ENCODE peak calls at places on chromosomes 16 and 17, in nine cellular contexts. One of them, this sample, is unnamed.
A peak's percentile ranks its signal among the peaks of the same experiment; 100 is the strongest.

GRCh38 chr17:65489413-65490170 is 71.9 kb downstream of the AXIN2 start:
- DNase-seq in epithelial cell of proximal tubule: no peak
- DNase-seq in HFFc6: no peak
- DNase-seq in GM12865: no peak
- DNase-seq in GM10248: no peak
- DNase-seq in ovary: no peak
- DNase-seq in sigmoid colon: peak; percentile 8
- DNase-seq in cardiac fibroblast: no peak
- DNase-seq in AG04449: no peak
- DNase-seq in this sample: no peak

GRCh38 chr16:78505544-78506371 is 406.3 kb downstream of the WWOX start:
- DNase-seq in epithelial cell of proximal tubule: peak; percentile 42
- DNase-seq in HFFc6: no peak
- DNase-seq in GM12865: no peak
- DNase-seq in GM10248: no peak
- DNase-seq in ovary: peak; percentile 82
- DNase-seq in sigmoid colon: peak; percentile 86
- DNase-seq in cardiac fibroblast: peak; percentile 1
- DNase-seq in AG04449: no peak
- DNase-seq in this sample: no peak

GRCh38 chr16:49376206-49376605 is 2.6 kb downstream of the C16orf78 start:
- DNase-seq in epithelial cell of proximal tubule: no peak
- DNase-seq in HFFc6: no peak
- DNase-seq in GM12865: no peak
- DNase-seq in GM10248: no peak
- DNase-seq in ovary: no peak
- DNase-seq in sigmoid colon: no peak
- DNase-seq in cardiac fibroblast: no peak
- DNase-seq in AG04449: no peak
- DNase-seq in this sample: no peak

GRCh38 chr17:48634446-48635208 is 8.5 kb upstream of the HOXB9 start:
- DNase-seq in epithelial cell of proximal tubule: no peak
- DNase-seq in HFFc6: no peak
- DNase-seq in GM12865: no peak
- DNase-seq in GM10248: no peak
- DNase-seq in ovary: no peak
- DNase-seq in sigmoid colon: peak; percentile 35
- DNase-seq in cardiac fibroblast: no peak
- DNase-seq in AG04449: no peak
- DNase-seq in this sample: no peak

GRCh38 chr16:649646-650045 is 481 bp downstream of the WDR90 start:
- DNase-seq in epithelial cell of proximal tubule: no peak
- DNase-seq in HFFc6: no peak
- DNase-seq in GM12865: peak; percentile 49
- DNase-seq in GM10248: no peak
- DNase-seq in ovary: no peak
- DNase-seq in sigmoid colon: no peak
- DNase-seq in cardiac fibroblast: no peak
- DNase-seq in AG04449: no peak
- DNase-seq in this sample: peak; percentile 45

GRCh38 chr17:81476097-81476496 is 36.5 kb downstream of the ACTG1 start:
- DNase-seq in epithelial cell of proximal tubule: no peak
- DNase-seq in HFFc6: no peak
- DNase-seq in GM12865: no peak
- DNase-seq in GM10248: no peak
- DNase-seq in ovary: no peak
- DNase-seq in sigmoid colon: no peak
- DNase-seq in cardiac fibroblast: no peak
- DNase-seq in AG04449: no peak
- DNase-seq in this sample: no peak

GRCh38 chr17:38735161-38735997 is 5.2 kb downstream of the CISD3 start:
- DNase-seq in epithelial cell of proximal tubule: no peak
- DNase-seq in HFFc6: no peak
- DNase-seq in GM12865: peak; percentile 61
- DNase-seq in GM10248: peak; percentile 87
- DNase-seq in ovary: peak; percentile 76
- DNase-seq in sigmoid colon: no peak
- DNase-seq in cardiac fibroblast: peak; percentile 46
- DNase-seq in AG04449: no peak
- DNase-seq in this sample: peak; percentile 90

GRCh38 chr17:9973689-9974459 is 68.8 kb upstream of the RCVRN start:
- DNase-seq in epithelial cell of proximal tubule: no peak
- DNase-seq in HFFc6: no peak
- DNase-seq in GM12865: no peak
- DNase-seq in GM10248: no peak
- DNase-seq in ovary: no peak
- DNase-seq in sigmoid colon: peak; percentile 58
- DNase-seq in cardiac fibroblast: no peak
- DNase-seq in AG04449: no peak
- DNase-seq in this sample: no peak

GRCh38 chr17:34715504-34715903 is 136.1 kb downstream of the TMEM132E start:
- DNase-seq in epithelial cell of proximal tubule: no peak
- DNase-seq in HFFc6: no peak
- DNase-seq in GM12865: no peak
- DNase-seq in GM10248: no peak
- DNase-seq in ovary: no peak
- DNase-seq in sigmoid colon: no peak
- DNase-seq in cardiac fibroblast: no peak
- DNase-seq in AG04449: no peak
- DNase-seq in this sample: no peak

GRCh38 chr17:49739662-49740271 is 24.2 kb downstream of the FAM117A start:
- DNase-seq in epithelial cell of proximal tubule: no peak
- DNase-seq in HFFc6: no peak
- DNase-seq in GM12865: peak; percentile 93
- DNase-seq in GM10248: peak; percentile 63
- DNase-seq in ovary: peak; percentile 86
- DNase-seq in sigmoid colon: peak; percentile 93
- DNase-seq in cardiac fibroblast: peak; percentile 59
- DNase-seq in AG04449: no peak
- DNase-seq in this sample: peak; percentile 64

GRCh38 chr16:70432304-70432799 is 6.5 kb downstream of the ST3GAL2 start:
- DNase-seq in epithelial cell of proximal tubule: no peak
- DNase-seq in HFFc6: no peak
- DNase-seq in GM12865: no peak
- DNase-seq in GM10248: no peak
- DNase-seq in ovary: no peak
- DNase-seq in sigmoid colon: no peak
- DNase-seq in cardiac fibroblast: no peak
- DNase-seq in AG04449: no peak
- DNase-seq in this sample: no peak

GRCh38 chr16:63422633-63423032 is 1386.4 kb upstream of the CDH8 start:
- DNase-seq in epithelial cell of proximal tubule: no peak
- DNase-seq in HFFc6: no peak
- DNase-seq in GM12865: no peak
- DNase-seq in GM10248: no peak
- DNase-seq in ovary: no peak
- DNase-seq in sigmoid colon: no peak
- DNase-seq in cardiac fibroblast: no peak
- DNase-seq in AG04449: no peak
- DNase-seq in this sample: no peak

GRCh38 chr17:78892936-78893379 is 10.0 kb downstream of the CEP295NL start:
- DNase-seq in epithelial cell of proximal tubule: no peak
- DNase-seq in HFFc6: no peak
- DNase-seq in GM12865: no peak
- DNase-seq in GM10248: no peak
- DNase-seq in ovary: no peak
- DNase-seq in sigmoid colon: no peak
- DNase-seq in cardiac fibroblast: no peak
- DNase-seq in AG04449: no peak
- DNase-seq in this sample: no peak

GRCh38 chr16:87806608-87807546 is 41.1 kb upstream of the KLHDC4 start:
- DNase-seq in epithelial cell of proximal tubule: no peak
- DNase-seq in HFFc6: peak; percentile 82
- DNase-seq in GM12865: peak; percentile 61
- DNase-seq in GM10248: no peak
- DNase-seq in ovary: no peak
- DNase-seq in sigmoid colon: peak; percentile 75
- DNase-seq in cardiac fibroblast: peak; percentile 88
- DNase-seq in AG04449: peak; percentile 63
- DNase-seq in this sample: no peak

GRCh38 chr17:65047939-65048338 is 8.6 kb downstream of the GNA13 start:
- DNase-seq in epithelial cell of proximal tubule: no peak
- DNase-seq in HFFc6: no peak
- DNase-seq in GM12865: no peak
- DNase-seq in GM10248: no peak
- DNase-seq in ovary: no peak
- DNase-seq in sigmoid colon: no peak
- DNase-seq in cardiac fibroblast: no peak
- DNase-seq in AG04449: no peak
- DNase-seq in this sample: no peak

GRCh38 chr16:10946308-10946707 is 1.9 kb downstream of the CLEC16A start:
- DNase-seq in epithelial cell of proximal tubule: no peak
- DNase-seq in HFFc6: no peak
- DNase-seq in GM12865: no peak
- DNase-seq in GM10248: no peak
- DNase-seq in ovary: no peak
- DNase-seq in sigmoid colon: no peak
- DNase-seq in cardiac fibroblast: no peak
- DNase-seq in AG04449: no peak
- DNase-seq in this sample: no peak

GRCh38 chr17:34252890-34253525 is 2.1 kb upstream of the CCL2 start:
- DNase-seq in epithelial cell of proximal tubule: no peak
- DNase-seq in HFFc6: peak; percentile 91
- DNase-seq in GM12865: no peak
- DNase-seq in GM10248: no peak
- DNase-seq in ovary: no peak
- DNase-seq in sigmoid colon: no peak
- DNase-seq in cardiac fibroblast: no peak
- DNase-seq in AG04449: peak; percentile 76
- DNase-seq in this sample: no peak

DNA sequence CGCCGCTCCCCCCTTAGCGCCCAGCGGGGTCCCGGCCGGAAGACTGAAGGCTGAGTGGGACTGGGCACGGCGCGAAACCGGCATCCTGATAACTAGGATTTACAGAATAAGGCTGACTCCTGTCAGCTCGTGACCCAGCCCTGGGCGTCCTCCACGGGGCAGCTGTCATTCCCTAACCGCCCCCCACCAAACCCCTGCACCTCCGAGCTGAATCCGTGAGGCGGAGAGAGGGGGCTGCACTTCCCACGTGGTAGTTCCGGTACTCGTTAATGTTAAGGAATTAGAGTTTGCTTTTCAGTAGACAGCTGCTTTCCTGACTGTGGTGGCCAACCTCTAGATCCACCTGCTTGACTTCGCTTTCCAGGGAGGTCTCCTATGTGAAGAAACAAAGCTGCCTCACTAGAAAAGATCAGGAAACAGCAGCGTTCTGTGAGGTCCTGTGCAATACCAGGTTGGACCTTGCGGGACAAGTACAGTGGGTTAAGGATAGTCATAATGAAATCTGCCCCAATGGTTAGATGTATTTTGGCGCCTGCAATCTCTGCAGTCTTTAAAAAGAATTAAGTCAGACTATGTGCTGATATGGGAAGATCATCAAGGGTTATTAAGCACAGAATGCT is 1.0 kb upstream of the WBP2 start:
- DNase-seq in epithelial cell of proximal tubule: no peak
- DNase-seq in HFFc6: no peak
- DNase-seq in GM12865: peak; percentile 67
- DNase-seq in GM10248: no peak
- DNase-seq in ovary: no peak
- DNase-seq in sigmoid colon: no peak
- DNase-seq in cardiac fibroblast: peak; percentile 20
- DNase-seq in AG04449: no peak
- DNase-seq in this sample: no peak
- TF ChIP-seq CTCF in epithelial cell of proximal tubule: peak; percentile 49
- TF ChIP-seq CTCF in HFFc6: peak; percentile 56
- TF ChIP-seq CTCF in GM12865: no peak
- TF ChIP-seq CTCF in GM10248: no peak
- TF ChIP-seq CTCF in ovary: peak; percentile 60
- TF ChIP-seq CTCF in sigmoid colon: no peak
- TF ChIP-seq CTCF in cardiac fibroblast: no peak
- TF ChIP-seq CTCF in AG04449: no peak
- TF ChIP-seq CTCF in this sample: no peak

GRCh38 chr17:28575126-28575795 is 1.4 kb downstream of the ALDOC start:
- DNase-seq in epithelial cell of proximal tubule: no peak
- DNase-seq in HFFc6: no peak
- DNase-seq in GM12865: no peak
- DNase-seq in GM10248: no peak
- DNase-seq in ovary: no peak
- DNase-seq in sigmoid colon: no peak
- DNase-seq in cardiac fibroblast: no peak
- DNase-seq in AG04449: no peak
- DNase-seq in this sample: no peak
- TF ChIP-seq CTCF in epithelial cell of proximal tubule: no peak
- TF ChIP-seq CTCF in HFFc6: peak; percentile 24
- TF ChIP-seq CTCF in GM12865: peak; percentile 24
- TF ChIP-seq CTCF in GM10248: peak; percentile 38
- TF ChIP-seq CTCF in ovary: no peak
- TF ChIP-seq CTCF in sigmoid colon: no peak
- TF ChIP-seq CTCF in cardiac fibroblast: no peak
- TF ChIP-seq CTCF in AG04449: no peak
- TF ChIP-seq CTCF in this sample: peak; percentile 7

DNA sequence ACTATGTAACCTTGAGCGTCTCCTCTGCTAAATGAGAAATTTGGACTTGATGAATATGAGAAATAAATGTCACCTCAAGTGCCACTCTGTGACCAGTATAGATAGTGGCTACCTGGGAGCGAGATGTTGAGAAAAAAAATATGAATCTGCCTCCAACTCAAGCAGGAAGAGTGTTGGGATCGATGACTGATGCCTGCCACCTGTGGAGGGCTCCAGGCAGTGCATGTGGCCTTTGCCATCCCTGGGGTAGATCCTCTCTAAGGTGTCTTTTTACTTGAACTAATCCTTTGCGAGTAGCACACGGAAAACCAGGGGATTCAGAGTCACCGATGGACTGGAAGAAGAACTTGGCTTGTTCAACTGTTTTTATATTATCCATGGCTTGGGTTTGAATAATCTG is 9.4 kb downstream of the CCDC182 start:
- DNase-seq in epithelial cell of proximal tubule: no peak
- DNase-seq in HFFc6: no peak
- DNase-seq in GM12865: peak; percentile 31
- DNase-seq in GM10248: no peak
- DNase-seq in ovary: no peak
- DNase-seq in sigmoid colon: no peak
- DNase-seq in cardiac fibroblast: no peak
- DNase-seq in AG04449: no peak
- DNase-seq in this sample: no peak
- TF ChIP-seq CTCF in epithelial cell of proximal tubule: peak; percentile 58
- TF ChIP-seq CTCF in HFFc6: peak; percentile 36
- TF ChIP-seq CTCF in GM12865: peak; percentile 37
- TF ChIP-seq CTCF in GM10248: peak; percentile 15
- TF ChIP-seq CTCF in ovary: no peak
- TF ChIP-seq CTCF in sigmoid colon: no peak
- TF ChIP-seq CTCF in cardiac fibroblast: no peak
- TF ChIP-seq CTCF in AG04449: peak; percentile 31
- TF ChIP-seq CTCF in this sample: peak; percentile 22

DNA sequence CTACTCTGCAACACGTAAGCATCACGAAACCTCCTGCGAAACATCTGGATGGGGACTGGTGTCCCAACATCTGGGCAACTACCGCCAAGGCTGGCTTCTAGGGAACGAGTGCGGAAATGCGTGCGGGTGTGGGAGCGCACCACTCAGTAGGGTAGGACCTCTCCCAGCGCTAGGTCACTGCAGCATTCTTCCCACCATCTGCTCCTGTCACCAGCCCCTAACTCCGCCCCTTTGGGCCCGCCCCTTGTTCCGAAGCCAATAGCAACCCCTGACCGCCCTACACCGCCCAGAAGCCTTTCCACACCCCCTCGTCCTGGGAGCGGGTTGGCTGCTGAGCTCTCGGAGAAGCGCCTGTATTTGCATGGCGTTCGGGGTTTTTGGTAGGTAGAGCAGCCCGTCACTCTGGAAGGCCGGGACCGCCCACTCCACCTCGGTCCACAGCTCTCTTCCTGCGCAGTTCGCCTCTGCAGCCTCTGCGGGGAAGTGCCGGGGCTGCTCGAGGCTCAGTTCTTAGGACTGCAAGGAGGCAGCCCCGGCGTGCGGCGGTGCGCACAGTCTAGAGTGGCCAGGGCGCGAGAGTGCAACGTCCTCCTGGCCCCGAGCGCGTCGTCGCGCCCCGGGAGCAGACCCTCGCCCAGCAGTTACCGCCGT is at the start of gene HS3ST3B1:
- DNase-seq in epithelial cell of proximal tubule: peak; percentile 57
- DNase-seq in HFFc6: peak; percentile 100
- DNase-seq in GM12865: peak; percentile 87
- DNase-seq in GM10248: peak; percentile 90
- DNase-seq in ovary: peak; percentile 97
- DNase-seq in sigmoid colon: peak; percentile 97
- DNase-seq in cardiac fibroblast: peak; percentile 99
- DNase-seq in AG04449: peak; percentile 99
- DNase-seq in this sample: peak; percentile 93
- TF ChIP-seq CTCF in epithelial cell of proximal tubule: peak; percentile 9
- TF ChIP-seq CTCF in HFFc6: no peak
- TF ChIP-seq CTCF in GM12865: no peak
- TF ChIP-seq CTCF in GM10248: no peak
- TF ChIP-seq CTCF in ovary: no peak
- TF ChIP-seq CTCF in sigmoid colon: no peak
- TF ChIP-seq CTCF in cardiac fibroblast: peak; percentile 15
- TF ChIP-seq CTCF in AG04449: peak; percentile 23
- TF ChIP-seq CTCF in this sample: no peak

This sample was measured in GM13976.